ENCODE peak calls at places on chromosomes 1 and 21, in four cellular contexts. One of them, this sample, is unnamed.
A peak's percentile ranks its signal among the peaks of the same experiment; 100 is the strongest.

GRCh38 chr1:171868217-171868616 is 26.9 kb downstream of the DNM3 start:
- DNase-seq in CD8-positive, alpha-beta T cell: no peak
- DNase-seq in pancreas: no peak
- DNase-seq in A549: no peak
- DNase-seq in this sample: no peak

GRCh38 chr1:196355206-196355786 is 252.9 kb downstream of the KCNT2 start:
- DNase-seq in CD8-positive, alpha-beta T cell: no peak
- DNase-seq in pancreas: no peak
- DNase-seq in A549: peak; percentile 5
- DNase-seq in this sample: no peak

GRCh38 chr1:230100932-230101331 is 33.9 kb downstream of the GALNT2 start:
- DNase-seq in CD8-positive, alpha-beta T cell: no peak
- DNase-seq in pancreas: no peak
- DNase-seq in A549: no peak
- DNase-seq in this sample: no peak

GRCh38 chr1:179831852-179832699 is 45.5 kb downstream of the TOR1AIP2 start:
- DNase-seq in CD8-positive, alpha-beta T cell: no peak
- DNase-seq in pancreas: no peak
- DNase-seq in A549: no peak
- DNase-seq in this sample: no peak

GRCh38 chr1:44531785-44532566 is 126.9 kb downstream of the RNF220 start:
- DNase-seq in CD8-positive, alpha-beta T cell: no peak
- DNase-seq in pancreas: no peak
- DNase-seq in A549: peak; percentile 52
- DNase-seq in this sample: no peak

GRCh38 chr1:77473690-77474089 is 191.9 kb downstream of the AK5 start:
- DNase-seq in CD8-positive, alpha-beta T cell: no peak
- DNase-seq in pancreas: no peak
- DNase-seq in A549: no peak
- DNase-seq in this sample: no peak

GRCh38 chr1:178644308-178645120 is 80.5 kb upstream of the RALGPS2 start:
- DNase-seq in CD8-positive, alpha-beta T cell: no peak
- DNase-seq in pancreas: peak; percentile 78
- DNase-seq in A549: no peak
- DNase-seq in this sample: peak; percentile 44

GRCh38 chr1:30417001-30417700 is 306.2 kb downstream of the MATN1 start:
- DNase-seq in CD8-positive, alpha-beta T cell: no peak
- DNase-seq in pancreas: no peak
- DNase-seq in A549: no peak
- DNase-seq in this sample: no peak

GRCh38 chr21:42233067-42233981 is 14.4 kb downstream of the ABCG1 start:
- DNase-seq in CD8-positive, alpha-beta T cell: peak; percentile 94
- DNase-seq in pancreas: peak; percentile 45
- DNase-seq in A549: no peak
- DNase-seq in this sample: peak; percentile 77

GRCh38 chr1:117572546-117572945 is 33.3 kb upstream of the TENT5C start:
- DNase-seq in CD8-positive, alpha-beta T cell: peak; percentile 41
- DNase-seq in pancreas: no peak
- DNase-seq in A549: no peak
- DNase-seq in this sample: peak; percentile 69

GRCh38 chr1:29639741-29640427 is 403.6 kb downstream of the PTPRU start:
- DNase-seq in CD8-positive, alpha-beta T cell: no peak
- DNase-seq in pancreas: no peak
- DNase-seq in A549: no peak
- DNase-seq in this sample: no peak

GRCh38 chr1:223872308-223872878 is 26.6 kb upstream of the TP53BP2 start:
- DNase-seq in CD8-positive, alpha-beta T cell: no peak
- DNase-seq in pancreas: no peak
- DNase-seq in A549: no peak
- DNase-seq in this sample: no peak

GRCh38 chr1:225767591-225768540 is 9.8 kb upstream of the SRP9 start:
- DNase-seq in CD8-positive, alpha-beta T cell: no peak
- DNase-seq in pancreas: peak; percentile 74
- DNase-seq in A549: no peak
- DNase-seq in this sample: peak; percentile 40

GRCh38 chr1:53110370-53111072 is 31.9 kb downstream of the SLC1A7 start:
- DNase-seq in CD8-positive, alpha-beta T cell: no peak
- DNase-seq in pancreas: no peak
- DNase-seq in A549: no peak
- DNase-seq in this sample: no peak

GRCh38 chr1:164823486-164824279 is 264.7 kb downstream of the PBX1 start:
- DNase-seq in CD8-positive, alpha-beta T cell: no peak
- DNase-seq in pancreas: no peak
- DNase-seq in A549: no peak
- DNase-seq in this sample: peak; percentile 27
- H3K27ac ChIP-seq in CD8-positive, alpha-beta T cell: no peak overlapping the region
- H3K27ac ChIP-seq in pancreas: no peak overlapping the region
- H3K27ac ChIP-seq in A549: no peak overlapping the region
- H3K27ac ChIP-seq in this sample: peak overlapping the region; percentile 58

DNA sequence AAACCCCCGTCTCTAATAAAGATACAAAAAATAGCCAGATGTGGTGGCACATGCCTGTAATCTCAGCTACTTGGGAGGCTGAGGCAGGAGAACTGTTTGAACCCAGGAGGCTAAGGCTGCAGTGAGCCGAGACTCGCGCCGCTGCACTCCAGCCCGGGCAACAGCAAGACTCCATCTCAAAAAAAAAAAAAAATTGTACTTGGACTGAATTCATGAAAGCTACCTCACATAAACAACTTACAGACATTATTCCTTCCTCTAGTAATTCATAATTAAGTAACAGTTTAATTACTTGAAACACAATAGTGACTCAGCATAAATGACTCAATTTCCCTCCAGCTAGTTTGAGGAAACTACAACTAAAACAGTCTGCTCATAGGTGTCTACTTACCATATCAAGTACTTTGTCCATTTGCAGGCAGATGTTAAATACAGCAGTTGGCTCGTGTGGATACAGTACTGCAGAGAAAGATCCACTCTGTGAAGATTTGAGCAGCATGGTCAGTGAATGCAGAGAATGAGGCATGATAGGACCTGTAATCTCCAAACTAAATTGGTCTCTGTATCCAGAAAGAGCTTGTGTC is 9.4 kb downstream of the DONSON start:
- DNase-seq in CD8-positive, alpha-beta T cell: no peak
- DNase-seq in pancreas: no peak
- DNase-seq in A549: no peak
- DNase-seq in this sample: no peak
- H3K27ac ChIP-seq in CD8-positive, alpha-beta T cell: no peak overlapping the region
- H3K27ac ChIP-seq in pancreas: no peak overlapping the region
- H3K27ac ChIP-seq in A549: peak overlapping the region; percentile 67
- H3K27ac ChIP-seq in this sample: no peak overlapping the region

GRCh38 chr1:231348442-231348841 is 10.3 kb downstream of the SPRTN start:
- DNase-seq in CD8-positive, alpha-beta T cell: no peak
- DNase-seq in pancreas: no peak
- DNase-seq in A549: no peak
- DNase-seq in this sample: no peak
- H3K27ac ChIP-seq in CD8-positive, alpha-beta T cell: no peak overlapping the region
- H3K27ac ChIP-seq in pancreas: no peak overlapping the region
- H3K27ac ChIP-seq in A549: no peak overlapping the region
- H3K27ac ChIP-seq in this sample: no peak overlapping the region

DNA sequence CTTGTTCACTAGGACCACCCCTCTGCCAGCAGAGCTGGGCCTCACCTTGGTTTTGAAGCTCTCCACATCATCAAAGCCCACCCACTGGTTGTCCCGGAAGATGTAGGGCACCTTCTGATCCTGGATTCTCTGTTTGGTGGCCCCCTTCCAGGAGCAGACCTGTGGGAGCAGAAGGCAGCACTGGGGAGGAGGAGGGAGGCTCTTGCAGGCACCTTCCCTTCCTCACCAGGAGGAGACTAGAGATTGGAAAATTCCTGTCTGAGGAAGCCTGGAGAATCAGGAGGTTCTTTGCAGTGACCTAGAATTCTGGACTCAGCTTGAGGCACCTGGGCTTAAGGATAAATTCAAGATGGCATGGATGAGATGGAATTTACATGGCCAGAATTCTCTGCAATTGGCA is 10.3 kb downstream of the CHIT1 start:
- DNase-seq in CD8-positive, alpha-beta T cell: no peak
- DNase-seq in pancreas: no peak
- DNase-seq in A549: no peak
- DNase-seq in this sample: no peak
- H3K27ac ChIP-seq in CD8-positive, alpha-beta T cell: no peak overlapping the region
- H3K27ac ChIP-seq in pancreas: no peak overlapping the region
- H3K27ac ChIP-seq in A549: no peak overlapping the region
- H3K27ac ChIP-seq in this sample: no peak overlapping the region

GRCh38 chr1:7931446-7931812 is 9.2 kb downstream of the TNFRSF9 start:
- DNase-seq in CD8-positive, alpha-beta T cell: no peak
- DNase-seq in pancreas: no peak
- DNase-seq in A549: no peak
- DNase-seq in this sample: no peak

GRCh38 chr1:7929637-7930036 is 11.0 kb downstream of the TNFRSF9 start:
- DNase-seq in CD8-positive, alpha-beta T cell: no peak
- DNase-seq in pancreas: no peak
- DNase-seq in A549: no peak
- DNase-seq in this sample: no peak

GRCh38 chr1:7928247-7928646 is 12.4 kb downstream of the TNFRSF9 start:
- DNase-seq in CD8-positive, alpha-beta T cell: no peak
- DNase-seq in pancreas: no peak
- DNase-seq in A549: no peak
- DNase-seq in this sample: no peak

GRCh38 chr1:7932524-7933149 is 8.0 kb downstream of the TNFRSF9 start:
- DNase-seq in CD8-positive, alpha-beta T cell: no peak
- DNase-seq in pancreas: no peak
- DNase-seq in A549: no peak
- DNase-seq in this sample: no peak

DNA sequence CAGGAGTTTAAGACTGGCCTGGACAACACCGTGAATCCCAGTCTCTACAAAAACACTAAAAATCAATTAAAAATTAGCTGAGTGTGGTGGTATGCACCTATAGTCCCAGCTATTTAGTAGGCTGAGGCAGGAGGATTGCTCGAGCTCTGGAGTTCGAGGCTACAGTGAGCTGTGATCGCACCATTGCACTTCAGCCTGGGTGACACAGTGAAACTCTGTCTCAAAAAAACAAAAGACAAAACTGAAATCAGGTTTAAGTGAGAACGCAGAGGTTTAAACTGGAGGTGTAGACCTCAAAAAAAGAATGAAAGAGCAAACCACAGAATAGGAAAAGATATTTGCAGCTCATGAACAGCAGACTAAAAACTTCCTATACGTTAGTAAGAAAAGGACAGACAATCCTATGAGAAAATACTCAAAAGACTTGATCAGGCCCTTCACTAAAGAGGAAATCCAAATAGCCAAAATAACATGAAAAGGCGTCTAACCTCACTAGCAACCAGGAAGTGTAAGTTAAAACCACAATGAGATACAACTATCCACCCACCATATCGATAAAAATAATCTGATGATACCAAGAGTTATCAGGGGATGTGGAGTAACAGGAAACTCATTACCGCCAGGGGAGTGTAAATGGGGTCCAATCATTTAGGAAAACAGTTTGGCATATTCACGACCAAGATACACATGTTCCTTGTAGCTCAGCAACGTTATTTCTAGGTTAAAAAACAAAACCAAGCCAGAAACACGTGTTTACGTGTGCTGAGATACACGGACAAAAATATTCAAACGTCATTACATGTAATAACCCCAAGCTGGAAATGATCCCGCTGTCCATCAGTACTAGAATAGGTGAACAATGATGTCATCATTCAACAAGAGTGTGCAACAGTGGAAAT is 9.8 kb downstream of the TNFRSF9 start:
- DNase-seq in CD8-positive, alpha-beta T cell: no peak
- DNase-seq in pancreas: no peak
- DNase-seq in A549: no peak
- DNase-seq in this sample: no peak
- H3K27ac ChIP-seq in CD8-positive, alpha-beta T cell: peak overlapping the region; percentile 28
- H3K27ac ChIP-seq in pancreas: no peak overlapping the region
- H3K27ac ChIP-seq in A549: no peak overlapping the region
- H3K27ac ChIP-seq in this sample: no peak overlapping the region

GRCh38 chr1:244614879-244615278 is 38.0 kb upstream of the DESI2 start:
- DNase-seq in CD8-positive, alpha-beta T cell: no peak
- DNase-seq in pancreas: no peak
- DNase-seq in A549: no peak
- DNase-seq in this sample: no peak
- H3K27ac ChIP-seq in CD8-positive, alpha-beta T cell: no peak overlapping the region
- H3K27ac ChIP-seq in pancreas: peak overlapping the region; percentile 57
- H3K27ac ChIP-seq in A549: no peak overlapping the region
- H3K27ac ChIP-seq in this sample: no peak overlapping the region

GRCh38 chr1:20481643-20482498 is 4.1 kb downstream of the CAMK2N1 start:
- DNase-seq in CD8-positive, alpha-beta T cell: no peak
- DNase-seq in pancreas: no peak
- DNase-seq in A549: no peak
- DNase-seq in this sample: no peak

GRCh38 chr1:20481158-20481617 is 4.8 kb downstream of the CAMK2N1 start:
- DNase-seq in CD8-positive, alpha-beta T cell: no peak
- DNase-seq in pancreas: no peak
- DNase-seq in A549: no peak
- DNase-seq in this sample: peak; percentile 63

GRCh38 chr1:20478072-20478660 is 7.8 kb downstream of the CAMK2N1 start:
- DNase-seq in CD8-positive, alpha-beta T cell: no peak
- DNase-seq in pancreas: no peak
- DNase-seq in A549: no peak
- DNase-seq in this sample: no peak

GRCh38 chr1:20479840-20480239 is 6.2 kb downstream of the CAMK2N1 start:
- DNase-seq in CD8-positive, alpha-beta T cell: no peak
- DNase-seq in pancreas: no peak
- DNase-seq in A549: no peak
- DNase-seq in this sample: no peak

DNA sequence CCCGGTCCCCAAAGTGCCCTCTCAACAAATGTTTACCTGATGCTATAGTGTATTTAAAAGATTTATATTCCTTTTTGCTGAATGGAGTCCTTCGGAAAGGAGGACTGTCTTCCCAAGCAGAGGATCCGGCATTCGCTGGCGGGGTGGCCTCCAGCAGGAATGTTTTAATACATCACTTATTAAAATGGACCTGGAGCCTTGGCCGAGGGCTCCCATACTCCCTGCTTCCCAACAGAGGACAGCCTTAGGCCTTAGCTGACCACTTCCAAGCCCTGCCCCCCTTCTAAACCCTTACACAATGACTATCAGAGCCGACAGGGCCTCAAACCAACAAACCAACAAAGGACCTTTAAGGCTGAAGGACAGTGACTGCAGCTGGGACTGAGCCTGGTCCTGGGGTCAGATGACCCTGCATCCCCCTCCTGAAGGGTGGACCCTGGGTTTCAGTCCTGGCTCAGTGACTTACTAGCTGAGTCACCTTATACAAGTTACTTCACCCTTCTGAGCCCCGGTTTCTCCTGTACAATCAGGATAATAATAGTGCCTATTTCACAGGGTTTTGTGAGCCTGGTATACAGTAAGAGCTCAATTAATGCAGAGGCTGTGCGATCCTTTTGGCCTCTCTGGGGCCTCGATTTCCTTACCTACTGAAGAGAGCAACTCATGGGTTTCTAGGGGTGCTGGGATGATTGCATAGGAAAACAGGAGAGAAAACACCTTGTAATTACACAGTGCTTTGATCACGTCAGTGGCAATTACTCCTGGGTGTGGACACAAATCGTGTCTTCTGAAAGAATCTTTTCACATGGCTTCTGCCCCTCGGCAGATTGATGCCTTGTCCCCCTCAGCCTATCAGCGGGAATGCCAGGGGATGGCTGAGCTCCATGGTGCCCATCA is 5.5 kb downstream of the CAMK2N1 start:
- DNase-seq in CD8-positive, alpha-beta T cell: no peak
- DNase-seq in pancreas: no peak
- DNase-seq in A549: peak; percentile 58
- DNase-seq in this sample: peak; percentile 66
- H3K27ac ChIP-seq in CD8-positive, alpha-beta T cell: no peak overlapping the region
- H3K27ac ChIP-seq in pancreas: peak overlapping the region; percentile 33
- H3K27ac ChIP-seq in A549: peak overlapping the region; percentile 98
- H3K27ac ChIP-seq in this sample: peak overlapping the region; percentile 86

GRCh38 chr1:205660361-205660760 is 19.9 kb downstream of the SLC45A3 start:
- DNase-seq in CD8-positive, alpha-beta T cell: no peak
- DNase-seq in pancreas: no peak
- DNase-seq in A549: no peak
- DNase-seq in this sample: no peak
- H3K27ac ChIP-seq in CD8-positive, alpha-beta T cell: no peak overlapping the region
- H3K27ac ChIP-seq in pancreas: no peak overlapping the region
- H3K27ac ChIP-seq in A549: no peak overlapping the region
- H3K27ac ChIP-seq in this sample: no peak overlapping the region

This sample was measured in transverse colon.